ENCODE peak calls at places on chromosome 18, in nine cellular contexts. One of them, this sample, is unnamed. For H3K9me3 and H3K4me1, the result is how much of the 10 kb centered on the place peaks cover.

GRCh38 chr18:79526468-79527460 is 131.0 kb downstream of the NFATC1 start:
- DNase-seq in GM23248: no peak
- DNase-seq in CD8-positive, alpha-beta memory T cell: no peak
- DNase-seq in endothelial cell of umbilical vein: peak
- DNase-seq in endodermal cell: no peak
- DNase-seq in gastrocnemius medialis: no peak
- DNase-seq in left ventricle myocardium inferior: no peak
- DNase-seq in IMR-90: no peak
- DNase-seq in mammary epithelial cell: no peak
- DNase-seq in this sample: no peak

GRCh38 chr18:36130883-36131653 is 1.4 kb downstream of the ELP2 start:
- DNase-seq in mammary epithelial cell: no peak
- DNase-seq in GM23248: no peak
- DNase-seq in endothelial cell of umbilical vein: no peak
- DNase-seq in CD8-positive, alpha-beta memory T cell: no peak
- DNase-seq in left ventricle myocardium inferior: no peak
- DNase-seq in endodermal cell: no peak
- DNase-seq in gastrocnemius medialis: no peak
- DNase-seq in IMR-90: no peak
- DNase-seq in this sample: no peak

GRCh38 chr18:74564012-74564411 is 29.7 kb downstream of the CNDP1 start:
- DNase-seq in CD8-positive, alpha-beta memory T cell: no peak
- DNase-seq in mammary epithelial cell: no peak
- DNase-seq in IMR-90: no peak
- DNase-seq in gastrocnemius medialis: no peak
- DNase-seq in endodermal cell: no peak
- DNase-seq in left ventricle myocardium inferior: no peak
- DNase-seq in GM23248: no peak
- DNase-seq in endothelial cell of umbilical vein: no peak
- DNase-seq in this sample: no peak

GRCh38 chr18:59900222-59901128 is 679 bp downstream of the PMAIP1 start:
- DNase-seq in left ventricle myocardium inferior: peak
- DNase-seq in CD8-positive, alpha-beta memory T cell: peak
- DNase-seq in IMR-90: peak
- DNase-seq in mammary epithelial cell: peak
- DNase-seq in GM23248: peak
- DNase-seq in endothelial cell of umbilical vein: peak
- DNase-seq in endodermal cell: peak
- DNase-seq in gastrocnemius medialis: no peak
- DNase-seq in this sample: peak

GRCh38 chr18:30971338-30971956 is 71.1 kb downstream of the DSC3 start:
- DNase-seq in left ventricle myocardium inferior: no peak
- DNase-seq in endodermal cell: no peak
- DNase-seq in CD8-positive, alpha-beta memory T cell: no peak
- DNase-seq in gastrocnemius medialis: no peak
- DNase-seq in mammary epithelial cell: no peak
- DNase-seq in IMR-90: peak
- DNase-seq in endothelial cell of umbilical vein: peak
- DNase-seq in GM23248: peak
- DNase-seq in this sample: peak

GRCh38 chr18:55142413-55142812 is 183.2 kb upstream of the CCDC68 start:
- DNase-seq in CD8-positive, alpha-beta memory T cell: no peak
- DNase-seq in gastrocnemius medialis: no peak
- DNase-seq in GM23248: peak
- DNase-seq in IMR-90: no peak
- DNase-seq in endothelial cell of umbilical vein: no peak
- DNase-seq in mammary epithelial cell: no peak
- DNase-seq in endodermal cell: no peak
- DNase-seq in left ventricle myocardium inferior: no peak
- DNase-seq in this sample: no peak

GRCh38 chr18:32753656-32754221 is 19.1 kb downstream of the KLHL14 start:
- DNase-seq in GM23248: no peak
- DNase-seq in endothelial cell of umbilical vein: no peak
- DNase-seq in endodermal cell: peak
- DNase-seq in gastrocnemius medialis: no peak
- DNase-seq in IMR-90: no peak
- DNase-seq in CD8-positive, alpha-beta memory T cell: no peak
- DNase-seq in left ventricle myocardium inferior: no peak
- DNase-seq in mammary epithelial cell: no peak
- DNase-seq in this sample: no peak

GRCh38 chr18:48993586-48993985 is 42.8 kb upstream of the SMAD7 start:
- DNase-seq in mammary epithelial cell: peak
- DNase-seq in left ventricle myocardium inferior: no peak
- DNase-seq in CD8-positive, alpha-beta memory T cell: no peak
- DNase-seq in endodermal cell: no peak
- DNase-seq in IMR-90: peak
- DNase-seq in GM23248: peak
- DNase-seq in endothelial cell of umbilical vein: no peak
- DNase-seq in gastrocnemius medialis: no peak
- DNase-seq in this sample: no peak

GRCh38 chr18:74353169-74353775 is 37.6 kb downstream of the C18orf63 start:
- DNase-seq in endothelial cell of umbilical vein: peak
- DNase-seq in IMR-90: peak
- DNase-seq in CD8-positive, alpha-beta memory T cell: peak
- DNase-seq in gastrocnemius medialis: peak
- DNase-seq in GM23248: peak
- DNase-seq in endodermal cell: peak
- DNase-seq in left ventricle myocardium inferior: peak
- DNase-seq in mammary epithelial cell: peak
- DNase-seq in this sample: no peak

GRCh38 chr18:23209031-23209430 is 73.7 kb downstream of the CABLES1 start:
- DNase-seq in GM23248: peak
- DNase-seq in left ventricle myocardium inferior: no peak
- DNase-seq in mammary epithelial cell: no peak
- DNase-seq in IMR-90: peak
- DNase-seq in CD8-positive, alpha-beta memory T cell: no peak
- DNase-seq in endothelial cell of umbilical vein: no peak
- DNase-seq in endodermal cell: no peak
- DNase-seq in gastrocnemius medialis: no peak
- DNase-seq in this sample: no peak

GRCh38 chr18:78818495-78818894 is 161.1 kb upstream of the SALL3 start:
- DNase-seq in gastrocnemius medialis: no peak
- DNase-seq in endothelial cell of umbilical vein: no peak
- DNase-seq in left ventricle myocardium inferior: no peak
- DNase-seq in GM23248: no peak
- DNase-seq in CD8-positive, alpha-beta memory T cell: no peak
- DNase-seq in endodermal cell: no peak
- DNase-seq in IMR-90: no peak
- DNase-seq in mammary epithelial cell: no peak
- DNase-seq in this sample: no peak

GRCh38 chr18:49921278-49922037 is 108.1 kb upstream of the ACAA2 start:
- DNase-seq in IMR-90: no peak
- DNase-seq in left ventricle myocardium inferior: no peak
- DNase-seq in GM23248: peak
- DNase-seq in gastrocnemius medialis: no peak
- DNase-seq in endothelial cell of umbilical vein: no peak
- DNase-seq in endodermal cell: no peak
- DNase-seq in mammary epithelial cell: no peak
- DNase-seq in CD8-positive, alpha-beta memory T cell: no peak
- DNase-seq in this sample: no peak

GRCh38 chr18:75211721-75212625 is 1.4 kb downstream of the TSHZ1 start:
- DNase-seq in IMR-90: peak
- DNase-seq in CD8-positive, alpha-beta memory T cell: peak
- DNase-seq in mammary epithelial cell: peak
- DNase-seq in GM23248: peak
- DNase-seq in gastrocnemius medialis: peak
- DNase-seq in left ventricle myocardium inferior: peak
- DNase-seq in endodermal cell: peak
- DNase-seq in endothelial cell of umbilical vein: peak
- DNase-seq in this sample: peak

GRCh38 chr18:48553236-48553635 is 14.4 kb downstream of the CTIF start:
- DNase-seq in endodermal cell: no peak
- DNase-seq in GM23248: no peak
- DNase-seq in IMR-90: no peak
- DNase-seq in gastrocnemius medialis: no peak
- DNase-seq in CD8-positive, alpha-beta memory T cell: no peak
- DNase-seq in mammary epithelial cell: peak
- DNase-seq in left ventricle myocardium inferior: no peak
- DNase-seq in endothelial cell of umbilical vein: no peak
- DNase-seq in this sample: no peak

GRCh38 chr18:420661-421060 is 79.8 kb downstream of the COLEC12 start:
- DNase-seq in gastrocnemius medialis: no peak
- DNase-seq in mammary epithelial cell: no peak
- DNase-seq in left ventricle myocardium inferior: no peak
- DNase-seq in IMR-90: no peak
- DNase-seq in endodermal cell: peak
- DNase-seq in GM23248: no peak
- DNase-seq in CD8-positive, alpha-beta memory T cell: no peak
- DNase-seq in endothelial cell of umbilical vein: no peak
- DNase-seq in this sample: no peak

GRCh38 chr18:11309172-11309571 is 159.8 kb upstream of the PIEZO2 start:
- DNase-seq in left ventricle myocardium inferior: no peak
- DNase-seq in gastrocnemius medialis: no peak
- DNase-seq in CD8-positive, alpha-beta memory T cell: no peak
- DNase-seq in endothelial cell of umbilical vein: no peak
- DNase-seq in endodermal cell: peak
- DNase-seq in mammary epithelial cell: no peak
- DNase-seq in GM23248: peak
- DNase-seq in IMR-90: no peak
- DNase-seq in this sample: no peak

DNA sequence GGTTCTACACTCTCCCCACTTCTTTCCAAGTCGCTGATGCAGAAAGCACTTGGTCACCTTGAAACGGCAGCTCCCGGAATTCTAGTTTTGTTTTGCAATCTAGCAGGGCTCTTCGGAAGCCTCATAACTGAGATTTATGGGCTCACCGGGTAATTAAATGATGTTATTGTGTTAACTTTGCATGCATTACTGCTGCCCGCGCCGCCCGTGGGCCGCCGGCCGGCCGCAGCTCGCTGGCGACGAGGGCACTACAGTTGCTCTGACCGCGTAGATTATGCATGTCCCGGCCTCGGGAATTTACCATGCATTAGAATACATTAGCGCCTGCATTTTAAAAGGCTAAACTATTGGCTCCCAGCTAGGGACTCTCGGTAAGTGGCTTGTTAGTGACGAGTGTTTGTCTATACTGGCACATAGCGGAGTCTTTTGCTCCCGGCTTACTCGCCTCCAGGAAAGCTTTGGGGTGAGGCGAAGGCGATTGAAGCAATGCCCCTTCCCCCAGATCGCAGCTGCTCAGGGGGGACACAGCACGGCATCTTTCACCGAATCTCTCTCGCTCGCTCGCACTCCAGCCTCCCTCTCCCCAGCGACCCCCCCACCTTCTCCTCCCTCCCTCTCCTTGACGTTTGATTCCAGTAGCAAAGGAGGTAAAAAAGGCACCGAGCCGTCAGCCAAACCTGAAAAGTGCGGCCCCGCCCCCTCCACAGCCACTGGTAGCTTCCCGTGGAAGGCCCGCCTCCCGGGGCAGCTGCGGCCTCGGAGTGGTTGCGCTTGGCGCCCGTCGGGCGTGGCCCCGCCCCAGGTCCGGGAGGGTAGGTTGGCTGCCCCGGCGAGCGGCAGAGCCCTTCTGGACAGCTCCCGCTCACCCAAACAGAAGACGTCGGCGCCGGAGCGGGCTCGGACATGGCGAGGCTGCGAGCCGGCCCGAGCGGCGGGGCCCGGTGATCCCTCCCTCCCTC is at the start of gene ONECUT2:
- DNase-seq in left ventricle myocardium inferior: peak
- DNase-seq in gastrocnemius medialis: peak
- DNase-seq in IMR-90: peak
- DNase-seq in GM23248: peak
- DNase-seq in CD8-positive, alpha-beta memory T cell: peak
- DNase-seq in mammary epithelial cell: peak
- DNase-seq in endothelial cell of umbilical vein: peak
- DNase-seq in endodermal cell: peak
- DNase-seq in this sample: peak
- H3K9me3 ChIP-seq in left ventricle myocardium inferior: under half
- H3K9me3 ChIP-seq in gastrocnemius medialis: under half
- H3K9me3 ChIP-seq in IMR-90: under half
- H3K9me3 ChIP-seq in GM23248: under half
- H3K9me3 ChIP-seq in CD8-positive, alpha-beta memory T cell: under half
- H3K9me3 ChIP-seq in mammary epithelial cell: under half
- H3K9me3 ChIP-seq in endothelial cell of umbilical vein: under half
- H3K9me3 ChIP-seq in endodermal cell: under half
- H3K9me3 ChIP-seq in this sample: under half

GRCh38 chr18:5894613-5895299 is 566 bp downstream of the TMEM200C start:
- DNase-seq in endodermal cell: peak
- DNase-seq in IMR-90: peak
- DNase-seq in CD8-positive, alpha-beta memory T cell: no peak
- DNase-seq in left ventricle myocardium inferior: peak
- DNase-seq in gastrocnemius medialis: no peak
- DNase-seq in GM23248: peak
- DNase-seq in endothelial cell of umbilical vein: no peak
- DNase-seq in mammary epithelial cell: no peak
- DNase-seq in this sample: no peak
- H3K4me3 ChIP-seq in endodermal cell: peak
- H3K4me3 ChIP-seq in IMR-90: peak
- H3K4me3 ChIP-seq in CD8-positive, alpha-beta memory T cell: no peak
- H3K4me3 ChIP-seq in left ventricle myocardium inferior: peak
- H3K4me3 ChIP-seq in gastrocnemius medialis: peak
- H3K4me3 ChIP-seq in GM23248: no peak
- H3K4me3 ChIP-seq in endothelial cell of umbilical vein: no peak
- H3K4me3 ChIP-seq in mammary epithelial cell: no peak
- H3K4me3 ChIP-seq in this sample: no peak

DNA sequence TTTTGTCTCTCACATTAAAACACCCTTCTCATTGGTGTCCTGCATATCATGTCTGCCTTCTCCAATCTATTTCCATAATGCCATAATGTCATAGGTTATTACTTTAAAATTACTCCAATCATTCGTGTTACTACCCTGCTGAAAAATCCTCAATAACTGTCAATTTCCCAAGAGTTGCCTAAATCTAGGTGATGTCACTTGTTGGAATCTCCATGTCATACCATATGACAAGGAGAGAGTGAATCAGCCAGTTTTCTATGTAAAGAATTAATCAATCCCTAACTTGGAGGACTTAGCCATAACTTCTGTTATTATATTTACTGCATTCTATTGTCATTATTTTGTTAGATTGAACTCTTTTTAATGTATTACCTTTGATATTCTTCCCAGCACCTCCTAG is 62.5 kb downstream of the PHLPP1 start:
- DNase-seq in IMR-90: peak
- DNase-seq in endodermal cell: no peak
- DNase-seq in gastrocnemius medialis: no peak
- DNase-seq in endothelial cell of umbilical vein: no peak
- DNase-seq in mammary epithelial cell: no peak
- DNase-seq in CD8-positive, alpha-beta memory T cell: no peak
- DNase-seq in left ventricle myocardium inferior: no peak
- DNase-seq in GM23248: peak
- DNase-seq in this sample: no peak
- H3K4me1 ChIP-seq in IMR-90: under half
- H3K4me1 ChIP-seq in endodermal cell: under half
- H3K4me1 ChIP-seq in gastrocnemius medialis: under half
- H3K4me1 ChIP-seq in endothelial cell of umbilical vein: under half
- H3K4me1 ChIP-seq in mammary epithelial cell: under half
- H3K4me1 ChIP-seq in CD8-positive, alpha-beta memory T cell: under half
- H3K4me1 ChIP-seq in left ventricle myocardium inferior: under half
- H3K4me1 ChIP-seq in GM23248: under half
- H3K4me1 ChIP-seq in this sample: under half

DNA sequence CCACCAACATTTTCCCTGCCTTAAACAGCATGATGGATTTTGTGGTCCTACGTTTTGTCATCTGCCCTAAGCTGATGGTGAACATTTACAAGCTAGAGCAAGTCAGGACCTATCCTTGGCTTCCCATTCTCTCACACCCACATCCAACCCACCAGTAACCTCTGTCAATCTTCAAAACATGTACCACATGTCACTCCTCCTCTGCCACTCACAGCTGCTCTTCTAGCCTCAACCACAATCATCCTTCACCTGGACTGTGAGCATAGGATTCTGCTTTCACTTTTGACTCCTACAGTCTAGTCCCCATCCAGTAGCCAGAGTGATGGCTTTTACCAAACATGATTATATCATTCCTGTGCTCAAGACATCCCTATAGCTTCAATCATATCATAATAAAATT is 279.8 kb upstream of the DLGAP1 start:
- DNase-seq in endothelial cell of umbilical vein: no peak
- DNase-seq in GM23248: no peak
- DNase-seq in gastrocnemius medialis: no peak
- DNase-seq in mammary epithelial cell: no peak
- DNase-seq in CD8-positive, alpha-beta memory T cell: no peak
- DNase-seq in endodermal cell: no peak
- DNase-seq in left ventricle myocardium inferior: no peak
- DNase-seq in IMR-90: no peak
- DNase-seq in this sample: no peak
- H3K9me3 ChIP-seq in endothelial cell of umbilical vein: under half
- H3K9me3 ChIP-seq in GM23248: under half
- H3K9me3 ChIP-seq in gastrocnemius medialis: under half
- H3K9me3 ChIP-seq in mammary epithelial cell: under half
- H3K9me3 ChIP-seq in CD8-positive, alpha-beta memory T cell: under half
- H3K9me3 ChIP-seq in endodermal cell: under half
- H3K9me3 ChIP-seq in left ventricle myocardium inferior: under half
- H3K9me3 ChIP-seq in IMR-90: under half
- H3K9me3 ChIP-seq in this sample: under half